ENCODE peak calls at places on chromosomes 13 and 19, in eight cellular contexts. Z is K562, S is H1, V is A549, R is HepG2, L is IMR-90, J is SK-N-SH, Y is GM12878. H is an unnamed sample.

GRCh38 chr13:89554801-89555200 is 1792.7 kb upstream of the MIR17HG start:
- DNase-seq in Z (no peak), S (no peak), V (no peak), R (peak; percentile 7), L (no peak), J (no peak), Y (no peak), H (no peak)

GRCh38 chr19:19444694-19445155 is 39.2 kb downstream of the GATAD2A start:
- DNase-seq in Z (no peak), S (no peak), V (no peak), R (no peak), L (peak; percentile 36), J (no peak), Y (no peak), H (no peak)

GRCh38 chr19:13095934-13096890 is 6.4 kb downstream of the LYL1 start:
- DNase-seq in Z (peak; percentile 68), S (no peak), V (peak; percentile 27), R (peak; percentile 67), L (no peak), J (peak; percentile 86), Y (no peak), H (no peak)

GRCh38 chr13:97030705-97031452 is 36.6 kb upstream of the OXGR1 start:
- DNase-seq in Z (peak; percentile 15), S (no peak), V (peak; percentile 69), R (peak; percentile 19), L (peak; percentile 61), J (peak; percentile 47), Y (no peak), H (peak; percentile 46)

GRCh38 chr13:28819046-28819747 is 942 bp upstream of the MTUS2 start:
- DNase-seq in Z (peak; percentile 10), S (no peak), V (peak; percentile 27), R (no peak), L (peak; percentile 12), J (no peak), Y (no peak), H (no peak)

GRCh38 chr13:27309967-27310598 is 39.5 kb downstream of the RASL11A start:
- DNase-seq in Z (no peak), S (no peak), V (peak; percentile 34), R (no peak), L (peak; percentile 57), J (no peak), Y (no peak), H (peak; percentile 56)

GRCh38 chr19:49421039-49421877 is 2.0 kb downstream of the PTH2 start:
- DNase-seq in Z (peak; percentile 91), S (peak; percentile 79), V (no peak), R (no peak), L (peak; percentile 17), J (peak; percentile 95), Y (no peak), H (no peak)

GRCh38 chr19:45440873-45441654 is 17.3 kb upstream of the ERCC1 start:
- DNase-seq in Z (peak; percentile 53), S (no peak), V (peak; percentile 83), R (no peak), L (peak; percentile 57), J (no peak), Y (no peak), H (no peak)

GRCh38 chr19:46863818-46864629 is 3.2 kb downstream of the ARHGAP35 start:
- DNase-seq in Z (no peak), S (peak; percentile 44), V (no peak), R (peak; percentile 66), L (peak; percentile 61), J (peak; percentile 47), Y (no peak), H (no peak)

GRCh38 chr13:77514336-77514726 is 21.2 kb upstream of the SCEL start:
- DNase-seq in Z (no peak), S (no peak), V (no peak), R (no peak), L (no peak), J (no peak), Y (no peak), H (no peak)

GRCh38 chr13:77515785-77516184 is 19.7 kb upstream of the SCEL start:
- DNase-seq in Z (no peak), S (no peak), V (no peak), R (no peak), L (no peak), J (no peak), Y (no peak), H (no peak)

GRCh38 chr13:77518266-77518665 is 17.2 kb upstream of the SCEL start:
- DNase-seq in Z (no peak), S (no peak), V (no peak), R (no peak), L (no peak), J (no peak), Y (no peak), H (no peak)

GRCh38 chr13:77513719-77514335 is 21.7 kb upstream of the SCEL start:
- DNase-seq in Z (no peak), S (no peak), V (no peak), R (no peak), L (no peak), J (no peak), Y (no peak), H (no peak)

DNA sequence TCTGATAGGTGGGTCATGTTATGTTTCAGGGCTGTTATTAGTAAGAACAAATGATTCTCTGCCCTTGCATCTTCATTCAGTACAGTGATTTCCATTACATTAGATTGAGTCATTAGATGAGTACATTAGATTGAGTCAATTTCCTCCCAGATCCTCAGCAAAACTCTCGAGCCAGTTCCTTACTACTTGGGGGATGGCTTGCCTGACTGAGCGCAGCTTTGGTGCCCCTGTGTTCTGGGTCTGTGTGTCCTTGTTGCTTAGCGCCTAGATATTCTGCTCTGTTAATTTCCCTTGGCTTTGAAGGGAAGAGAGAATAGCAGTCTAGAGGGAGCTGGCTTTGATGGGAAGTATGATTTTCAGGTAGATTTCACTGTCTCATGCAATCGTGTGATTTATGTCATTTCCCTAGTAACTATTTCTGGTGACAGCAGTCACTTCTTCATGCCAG is 19.1 kb upstream of the SCEL start:
- DNase-seq in Z (no peak), S (no peak), V (no peak), R (no peak), L (peak; percentile 44), J (no peak), Y (no peak), H (no peak)
- H3K4me3 ChIP-seq in Z (no peak overlapping the region), S (no peak overlapping the region), V (no peak overlapping the region), R (no peak overlapping the region), L (no peak overlapping the region), J (peak overlapping the region; percentile 11), Y (no peak overlapping the region), H (no peak overlapping the region)

GRCh38 chr13:46961719-46962118 is 64.9 kb upstream of the HTR2A start:
- DNase-seq in Z (no peak), S (no peak), V (no peak), R (no peak), L (peak; percentile 89), J (no peak), Y (peak; percentile 86), H (no peak)
- TF ChIP-seq RAD21 in Z (no peak), S (no peak), V (no peak), R (no peak), L (no peak), J (no peak), Y (peak; percentile 26), H (no peak)

DNA sequence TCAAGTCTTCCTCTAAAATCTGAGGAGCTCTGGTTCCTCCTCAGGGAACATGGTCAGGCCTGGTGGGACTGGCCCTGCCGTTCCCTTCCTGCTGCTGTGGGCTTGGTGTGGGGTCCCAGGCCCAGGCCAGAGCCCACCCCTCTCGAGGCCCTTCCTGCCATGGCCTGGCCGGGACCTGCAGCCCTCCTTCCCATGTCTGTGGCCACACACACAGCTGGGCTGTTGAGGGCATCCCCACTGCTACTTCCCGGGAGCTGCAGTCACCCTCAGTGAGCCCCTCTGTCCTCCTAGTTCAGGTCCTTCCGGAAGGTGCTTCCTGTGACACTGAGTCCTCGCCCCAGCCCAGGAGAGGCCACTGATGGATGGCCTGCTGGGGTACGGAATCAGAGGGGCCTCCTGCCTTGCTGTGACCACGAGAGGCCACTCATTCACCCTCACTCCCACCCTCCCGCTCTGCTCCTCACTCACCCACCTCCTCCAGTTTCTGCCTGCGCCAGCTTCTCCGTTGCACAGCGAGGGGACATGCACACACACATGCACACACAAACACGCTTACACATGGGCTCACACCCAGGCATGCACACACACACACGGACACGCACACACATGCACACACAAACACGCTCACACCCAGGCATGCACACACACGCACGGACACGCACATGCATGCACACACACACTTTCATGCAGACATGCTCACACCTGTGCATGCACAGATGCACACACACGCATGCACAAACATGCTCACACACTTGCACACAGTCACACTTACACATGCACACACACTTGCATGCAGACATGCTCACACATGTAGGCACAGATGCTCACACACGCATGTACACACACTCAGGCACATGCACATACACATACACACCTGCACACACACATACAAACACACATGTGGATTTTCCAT is 7.3 kb upstream of the MCF2L start:
- DNase-seq in Z (no peak), S (no peak), V (no peak), R (no peak), L (no peak), J (no peak), Y (no peak), H (no peak)
- H3K4me3 ChIP-seq in Z (no peak overlapping the region), S (no peak overlapping the region), V (no peak overlapping the region), R (no peak overlapping the region), L (no peak overlapping the region), J (no peak overlapping the region), Y (no peak overlapping the region), H (no peak overlapping the region)

GRCh38 chr19:7504684-7505083 is 11.2 kb upstream of the ZNF358 start:
- DNase-seq in Z (no peak), S (no peak), V (no peak), R (no peak), L (no peak), J (no peak), Y (no peak), H (no peak)

GRCh38 chr19:7505288-7505681 is 10.6 kb upstream of the ZNF358 start:
- DNase-seq in Z (no peak), S (no peak), V (no peak), R (no peak), L (no peak), J (no peak), Y (no peak), H (no peak)

GRCh38 chr19:7505682-7506384 is 10.1 kb upstream of the ZNF358 start:
- DNase-seq in Z (peak; percentile 95), S (no peak), V (peak; percentile 45), R (no peak), L (no peak), J (peak; percentile 95), Y (no peak), H (no peak)

GRCh38 chr19:7507884-7508283 is 8.0 kb upstream of the ZNF358 start:
- DNase-seq in Z (peak; percentile 91), S (peak; percentile 60), V (peak; percentile 93), R (peak; percentile 26), L (peak; percentile 80), J (peak; percentile 73), Y (no peak), H (peak; percentile 90)

DNA sequence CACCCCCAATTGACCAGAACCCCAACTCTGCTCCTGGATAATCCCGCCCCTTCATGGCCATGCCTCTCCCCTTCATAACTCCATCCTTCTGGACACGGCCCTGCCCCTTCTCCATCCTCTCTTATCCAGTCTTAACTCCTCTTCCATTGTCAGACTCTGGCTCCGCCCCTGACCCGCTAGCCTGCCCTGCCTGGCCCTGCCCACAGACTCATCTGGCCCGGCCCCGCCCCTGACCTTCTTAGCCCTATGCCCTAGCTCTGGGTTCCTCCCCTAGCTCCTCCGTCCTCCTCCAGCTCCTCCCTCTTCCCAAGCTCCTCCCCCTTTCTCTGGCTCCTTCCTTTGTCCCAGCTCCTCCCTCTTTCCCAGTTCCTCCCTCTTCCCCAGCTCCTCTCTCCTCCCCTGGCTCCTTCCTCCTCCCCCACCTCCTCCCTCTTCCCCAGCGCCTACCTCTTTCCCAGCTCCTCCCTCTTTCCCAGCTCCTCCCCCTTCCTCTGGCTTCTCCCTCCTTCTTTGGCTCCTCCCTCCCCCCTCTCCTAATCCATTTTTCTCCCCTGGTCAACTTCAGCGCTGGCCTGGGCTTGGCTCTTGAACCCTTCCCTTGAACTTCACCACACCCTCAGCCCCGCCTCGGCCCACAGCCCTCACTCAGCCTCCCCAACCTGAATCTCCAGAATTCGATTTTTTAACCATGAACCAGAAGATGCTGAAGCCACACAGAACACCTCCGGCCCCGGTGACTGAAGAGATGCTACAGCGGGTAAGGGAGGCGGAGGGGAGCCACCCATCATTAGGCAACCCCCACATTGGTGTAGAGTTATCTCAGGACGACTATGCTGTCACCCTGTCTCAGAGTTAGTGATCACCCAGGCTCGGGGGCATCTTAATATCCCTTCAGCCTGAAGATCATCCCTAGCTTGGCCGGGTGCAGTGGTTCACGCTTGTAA is 9.2 kb upstream of the ZNF358 start:
- DNase-seq in Z (peak; percentile 86), S (peak; percentile 96), V (peak; percentile 99), R (peak; percentile 52), L (peak; percentile 48), J (peak; percentile 81), Y (no peak), H (peak; percentile 99)
- TF ChIP-seq RAD21 in Z (no peak), S (no peak), V (no peak), R (no peak), L (no peak), J (no peak), Y (no peak), H (no peak)

H was measured in HCT116.